ENCODE peak calls at places on chromosomes 11 and 22, in four cellular contexts. Z is thoracic aorta; N is effector memory CD4-positive, alpha-beta T cell; V is sigmoid colon. B is an unnamed sample. For H3K36me3, the result is how much of the 10 kb centered on the place peaks cover.

GRCh38 chr11:119783466-119784400 is 54.7 kb upstream of the NECTIN1 start:
- DNase-seq in N (no peak), V (no peak), Z (no peak), B (no peak)

GRCh38 chr11:112778091-112778889 is 182.9 kb upstream of the NCAM1 start:
- DNase-seq in Z (no peak), N (no peak), V (no peak), B (no peak)

GRCh38 chr22:40176921-40177737 is 596 bp upstream of the TNRC6B start:
- DNase-seq in N (peak), Z (no peak), V (no peak), B (no peak)

GRCh38 chr11:60743058-60743457 is 13.6 kb upstream of the MS4A15 start:
- DNase-seq in N (no peak), Z (no peak), V (no peak), B (no peak)

GRCh38 chr11:8219257-8220021 is 44.2 kb downstream of the LMO1 start:
- DNase-seq in Z (no peak), N (no peak), V (no peak), B (no peak)

GRCh38 chr11:47189100-47189834 is 3.0 kb upstream of the PACSIN3 start:
- DNase-seq in Z (no peak), V (no peak), N (no peak), B (peak)

GRCh38 chr11:113926273-113927183 is 21.9 kb downstream of the HTR3B start:
- DNase-seq in Z (no peak), N (no peak), V (no peak), B (no peak)

GRCh38 chr11:78298216-78298860 is 109.6 kb downstream of the USP35 start:
- DNase-seq in Z (no peak), N (no peak), V (no peak), B (no peak)

GRCh38 chr11:62132689-62133293 is 9.0 kb downstream of the INCENP start:
- DNase-seq in Z (no peak), V (no peak), N (no peak), B (no peak)

GRCh38 chr11:118265954-118266353 is 1.9 kb upstream of the MPZL2 start:
- DNase-seq in V (no peak), Z (no peak), N (no peak), B (no peak)

GRCh38 chr11:45285931-45286632 is at the start of gene SYT13:
- DNase-seq in N (no peak), Z (no peak), V (no peak), B (no peak)

GRCh38 chr22:50304528-50305392 is 2.7 kb downstream of the PLXNB2 start:
- DNase-seq in N (no peak), V (peak), Z (no peak), B (no peak)

GRCh38 chr22:37601540-37602442 is 6.8 kb upstream of the GGA1 start:
- DNase-seq in V (no peak), N (no peak), Z (no peak), B (no peak)

GRCh38 chr11:5004429-5005274 is 10.0 kb downstream of the OR51L1 start:
- DNase-seq in V (no peak), Z (no peak), N (no peak), B (peak)

GRCh38 chr11:63537293-63538101 is 889 bp downstream of the PLAAT4 start:
- DNase-seq in Z (peak), N (no peak), V (peak), B (no peak)

GRCh38 chr22:39518996-39519680 is 1.2 kb upstream of the ATF4 start:
- DNase-seq in N (no peak), Z (no peak), V (no peak), B (no peak)

GRCh38 chr22:42646569-42647525 is 2.3 kb downstream of the CYB5R3 start:
- DNase-seq in N (no peak), V (no peak), Z (no peak), B (no peak)

GRCh38 chr11:112516771-112517170 is 256.1 kb upstream of the PLET1 start:
- DNase-seq in Z (no peak), N (no peak), V (no peak), B (no peak)

GRCh38 chr11:107043242-107043991 is 25.1 kb upstream of the GUCY1A2 start:
- DNase-seq in Z (no peak), N (no peak), V (no peak), B (peak)

GRCh38 chr22:29128891-29129643 is 56.2 kb downstream of the KREMEN1 start:
- DNase-seq in Z (no peak), V (peak), N (no peak), B (no peak)
- H3K36me3 ChIP-seq in Z (under half), V (under half), N (under half), B (under half)

DNA sequence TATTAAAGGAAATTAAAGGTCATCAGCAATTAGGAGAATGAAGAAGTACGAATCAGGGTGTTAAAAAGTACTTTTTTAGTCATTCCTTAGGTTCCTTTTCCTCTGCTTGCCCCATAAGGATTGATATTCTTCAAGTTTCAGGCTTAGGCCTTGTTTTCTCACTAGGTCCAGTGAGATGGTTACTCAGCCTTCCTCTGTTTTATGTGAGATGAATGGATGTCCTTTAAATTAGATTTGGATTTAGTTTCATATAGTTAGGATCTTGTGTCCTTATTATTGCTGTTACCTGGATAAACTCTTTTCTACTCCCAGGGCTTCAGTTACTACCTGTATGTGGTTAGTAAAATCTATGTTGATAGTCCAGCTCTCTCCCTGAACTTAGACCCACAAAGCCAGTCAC is 29.2 kb downstream of the FAR1 start:
- DNase-seq in V (no peak), Z (no peak), N (no peak), B (no peak)
- H3K36me3 ChIP-seq in V (under half), Z (under half), N (under half), B (under half)

DNA sequence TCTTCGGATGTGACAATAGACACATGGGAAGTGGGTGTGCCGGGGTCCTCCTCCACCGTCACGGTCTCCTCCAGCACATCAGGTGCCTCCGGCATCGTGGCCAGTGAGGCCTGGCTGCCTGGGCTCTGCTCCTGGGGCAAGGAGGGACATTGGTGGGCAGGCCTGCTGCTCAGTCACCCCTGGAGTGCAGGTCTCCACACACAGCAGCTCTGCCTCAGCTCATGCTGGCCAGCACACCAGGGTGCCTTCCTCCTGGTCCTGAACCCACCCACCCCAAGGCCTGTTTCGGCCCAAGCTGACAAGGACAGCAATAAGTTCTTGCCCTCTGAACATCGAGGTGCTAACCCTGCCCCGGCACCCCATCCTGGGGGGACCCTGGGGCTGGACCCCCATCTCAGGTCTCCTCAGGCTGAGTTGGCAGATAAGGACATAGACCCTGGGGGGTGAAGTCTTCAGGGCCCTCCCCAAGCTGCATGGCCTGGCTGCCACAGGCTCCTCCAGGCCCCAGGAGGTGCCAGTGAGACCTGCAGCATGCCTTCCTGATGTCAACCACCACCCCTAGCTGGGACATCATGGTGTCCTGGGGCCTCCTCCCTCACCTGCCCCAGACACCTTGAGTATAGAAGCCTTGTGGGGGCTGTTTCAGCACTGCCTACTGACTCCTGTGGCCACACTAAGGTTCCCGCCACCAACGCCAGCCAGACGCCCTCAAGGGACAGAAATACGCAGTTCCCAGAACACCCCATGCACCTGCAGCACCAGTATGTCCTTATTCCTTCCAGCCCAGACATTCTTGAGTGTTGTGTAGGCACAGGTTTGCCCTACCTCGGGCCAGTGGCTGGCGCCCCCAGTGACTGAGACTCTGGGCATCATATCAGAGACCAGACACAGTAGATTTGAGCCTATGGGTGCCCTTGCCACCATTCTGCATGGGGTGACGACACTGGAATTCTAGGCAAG is 34.4 kb downstream of the ARVCF start:
- DNase-seq in Z (no peak), N (no peak), V (no peak), B (no peak)
- H3K36me3 ChIP-seq in Z (under half), N (under half), V (under half), B (under half)

DNA sequence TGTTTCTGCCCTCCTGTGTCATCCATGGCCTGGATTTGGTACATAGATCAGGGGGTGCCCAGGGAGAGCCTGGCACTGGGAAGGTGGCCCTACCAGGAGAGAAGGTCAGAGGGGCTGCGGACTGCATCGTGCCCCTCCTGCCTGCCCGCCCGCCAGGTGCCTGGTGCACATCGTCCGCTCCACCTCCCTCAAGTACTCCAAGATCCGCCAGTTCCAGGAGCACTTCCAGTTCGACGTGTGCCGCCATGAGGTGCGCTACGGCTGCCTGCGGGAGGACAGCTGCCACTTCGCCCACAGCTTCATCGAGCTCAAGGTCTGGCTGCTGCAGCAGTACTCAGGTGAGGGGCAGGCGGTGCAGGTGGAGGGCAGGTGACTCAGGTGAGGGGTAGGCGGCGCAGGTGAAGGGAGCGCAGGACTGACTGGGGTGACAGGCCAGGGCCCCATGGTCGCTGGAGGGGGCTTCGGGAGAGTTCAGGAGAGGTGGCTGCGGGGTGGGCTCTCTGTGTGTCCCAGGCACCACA is 32.7 kb upstream of the TEF start:
- DNase-seq in V (no peak), N (no peak), Z (no peak), B (no peak)
- H3K36me3 ChIP-seq in V (half or more), N (half or more), Z (under half), B (under half)

GRCh38 chr22:32577591-32577990 is 103.0 kb downstream of the FBXO7 start:
- DNase-seq in N (no peak), Z (no peak), V (no peak), B (no peak)
- H3K36me3 ChIP-seq in N (under half), Z (under half), V (under half), B (under half)

GRCh38 chr11:72140661-72141060 is 5.1 kb downstream of the FOLR3 start:
- DNase-seq in V (no peak), N (no peak), Z (no peak), B (no peak)

GRCh38 chr11:72138821-72139390 is 3.4 kb downstream of the FOLR3 start:
- DNase-seq in V (no peak), Z (no peak), N (no peak), B (no peak)

GRCh38 chr11:72144807-72145565 is 9.5 kb downstream of the FOLR3 start:
- DNase-seq in N (no peak), V (no peak), Z (no peak), B (peak)

GRCh38 chr11:72139500-72139899 is 4.0 kb downstream of the FOLR3 start:
- DNase-seq in V (no peak), N (no peak), Z (no peak), B (no peak)

GRCh38 chr11:72141066-72141465 is 5.5 kb downstream of the FOLR3 start:
- DNase-seq in N (no peak), Z (no peak), V (no peak), B (peak)
- H3K36me3 ChIP-seq in N (under half), Z (under half), V (under half), B (under half)

DNA sequence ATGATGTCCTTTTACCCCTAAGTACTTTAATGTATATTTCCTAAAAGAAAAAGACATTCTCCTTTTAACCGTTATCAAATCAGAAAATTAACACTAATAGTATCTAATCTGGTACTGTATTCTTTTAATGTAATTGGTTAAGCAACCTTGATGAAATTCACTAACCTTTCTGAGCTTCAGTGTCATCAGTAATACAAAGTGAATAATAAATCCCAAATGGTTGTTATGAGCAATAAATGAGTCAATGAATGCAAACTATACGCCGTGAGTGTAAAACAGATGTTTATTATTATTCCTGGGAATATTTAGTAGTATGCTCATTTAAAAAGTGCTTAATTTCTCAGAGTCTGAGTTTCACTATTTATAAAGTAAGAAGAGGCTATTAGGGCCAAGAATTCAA is 21.5 kb downstream of the UEVLD start:
- DNase-seq in N (no peak), Z (no peak), V (no peak), B (no peak)
- H3K36me3 ChIP-seq in N (under half), Z (under half), V (under half), B (under half)